ENCODE peak calls at places on chromosomes 13 and 19, in nine cellular contexts. One of them, this sample, is unnamed.

GRCh38 chr13:69565334-69565733 is 542.3 kb upstream of the ATXN8OS start:
- DNase-seq in astrocyte: peak; percentile 67
- DNase-seq in hepatocyte: peak; percentile 32
- DNase-seq in WERI-Rb-1: peak; percentile 10
- DNase-seq in thyroid gland: no peak
- DNase-seq in tibial nerve: no peak
- DNase-seq in dorsolateral prefrontal cortex: no peak
- DNase-seq in heart left ventricle: no peak
- DNase-seq in fibroblast of lung: peak; percentile 79
- DNase-seq in this sample: no peak

GRCh38 chr13:46386996-46387851 is at the start of gene RUBCNL:
- DNase-seq in tibial nerve: no peak
- DNase-seq in thyroid gland: peak; percentile 24
- DNase-seq in hepatocyte: peak; percentile 39
- DNase-seq in astrocyte: no peak
- DNase-seq in WERI-Rb-1: peak; percentile 81
- DNase-seq in dorsolateral prefrontal cortex: peak; percentile 65
- DNase-seq in fibroblast of lung: peak; percentile 30
- DNase-seq in heart left ventricle: peak; percentile 39
- DNase-seq in this sample: no peak

GRCh38 chr13:97719759-97720158 is 233.7 kb upstream of the IPO5 start:
- DNase-seq in WERI-Rb-1: no peak
- DNase-seq in fibroblast of lung: peak; percentile 5
- DNase-seq in astrocyte: no peak
- DNase-seq in heart left ventricle: no peak
- DNase-seq in hepatocyte: peak; percentile 43
- DNase-seq in thyroid gland: no peak
- DNase-seq in tibial nerve: no peak
- DNase-seq in dorsolateral prefrontal cortex: no peak
- DNase-seq in this sample: no peak

GRCh38 chr19:5719274-5719960 is 529 bp downstream of the LONP1 start:
- DNase-seq in thyroid gland: peak; percentile 28
- DNase-seq in tibial nerve: no peak
- DNase-seq in dorsolateral prefrontal cortex: no peak
- DNase-seq in astrocyte: no peak
- DNase-seq in heart left ventricle: no peak
- DNase-seq in WERI-Rb-1: peak; percentile 42
- DNase-seq in fibroblast of lung: peak; percentile 19
- DNase-seq in hepatocyte: no peak
- DNase-seq in this sample: peak; percentile 16

GRCh38 chr13:44578064-44578394 is 1.9 kb upstream of the TSC22D1 start:
- DNase-seq in thyroid gland: no peak
- DNase-seq in tibial nerve: no peak
- DNase-seq in hepatocyte: no peak
- DNase-seq in heart left ventricle: no peak
- DNase-seq in dorsolateral prefrontal cortex: no peak
- DNase-seq in fibroblast of lung: peak; percentile 42
- DNase-seq in astrocyte: no peak
- DNase-seq in WERI-Rb-1: no peak
- DNase-seq in this sample: no peak

GRCh38 chr13:108948269-108948671 is 318.9 kb downstream of the MYO16 start:
- DNase-seq in fibroblast of lung: no peak
- DNase-seq in hepatocyte: no peak
- DNase-seq in heart left ventricle: no peak
- DNase-seq in WERI-Rb-1: no peak
- DNase-seq in tibial nerve: no peak
- DNase-seq in thyroid gland: no peak
- DNase-seq in astrocyte: no peak
- DNase-seq in dorsolateral prefrontal cortex: no peak
- DNase-seq in this sample: no peak

GRCh38 chr19:8515317-8515716 is 1.4 kb upstream of the ZNF414 start:
- DNase-seq in thyroid gland: no peak
- DNase-seq in hepatocyte: no peak
- DNase-seq in dorsolateral prefrontal cortex: no peak
- DNase-seq in fibroblast of lung: no peak
- DNase-seq in heart left ventricle: no peak
- DNase-seq in tibial nerve: no peak
- DNase-seq in astrocyte: no peak
- DNase-seq in WERI-Rb-1: no peak
- DNase-seq in this sample: peak; percentile 48

GRCh38 chr13:85665286-85665685 is 133.9 kb downstream of the SLITRK6 start:
- DNase-seq in fibroblast of lung: peak; percentile 74
- DNase-seq in astrocyte: peak; percentile 65
- DNase-seq in hepatocyte: peak; percentile 8
- DNase-seq in tibial nerve: no peak
- DNase-seq in thyroid gland: no peak
- DNase-seq in dorsolateral prefrontal cortex: no peak
- DNase-seq in heart left ventricle: no peak
- DNase-seq in WERI-Rb-1: no peak
- DNase-seq in this sample: no peak

GRCh38 chr13:25135896-25136295 is 36.2 kb downstream of the AMER2 start:
- DNase-seq in astrocyte: no peak
- DNase-seq in tibial nerve: no peak
- DNase-seq in dorsolateral prefrontal cortex: no peak
- DNase-seq in thyroid gland: no peak
- DNase-seq in WERI-Rb-1: no peak
- DNase-seq in fibroblast of lung: no peak
- DNase-seq in hepatocyte: no peak
- DNase-seq in heart left ventricle: no peak
- DNase-seq in this sample: no peak

GRCh38 chr19:49861127-49861526 is 6.2 kb downstream of the PNKP start:
- DNase-seq in fibroblast of lung: no peak
- DNase-seq in astrocyte: no peak
- DNase-seq in heart left ventricle: no peak
- DNase-seq in dorsolateral prefrontal cortex: no peak
- DNase-seq in thyroid gland: peak; percentile 35
- DNase-seq in WERI-Rb-1: peak; percentile 34
- DNase-seq in tibial nerve: peak; percentile 71
- DNase-seq in hepatocyte: peak; percentile 71
- DNase-seq in this sample: no peak

GRCh38 chr13:72384879-72385278 is 342.6 kb downstream of the MZT1 start:
- DNase-seq in tibial nerve: no peak
- DNase-seq in heart left ventricle: no peak
- DNase-seq in WERI-Rb-1: no peak
- DNase-seq in astrocyte: peak; percentile 48
- DNase-seq in thyroid gland: no peak
- DNase-seq in fibroblast of lung: peak; percentile 55
- DNase-seq in dorsolateral prefrontal cortex: no peak
- DNase-seq in hepatocyte: peak; percentile 13
- DNase-seq in this sample: no peak

GRCh38 chr19:32200312-32201038 is 144.9 kb upstream of the ZNF507 start:
- DNase-seq in WERI-Rb-1: no peak
- DNase-seq in heart left ventricle: peak; percentile 19
- DNase-seq in dorsolateral prefrontal cortex: peak; percentile 58
- DNase-seq in thyroid gland: no peak
- DNase-seq in astrocyte: no peak
- DNase-seq in hepatocyte: no peak
- DNase-seq in tibial nerve: no peak
- DNase-seq in fibroblast of lung: no peak
- DNase-seq in this sample: no peak

GRCh38 chr13:33817843-33818661 is at the start of gene RFC3:
- DNase-seq in hepatocyte: peak; percentile 96
- DNase-seq in tibial nerve: peak; percentile 87
- DNase-seq in fibroblast of lung: peak; percentile 95
- DNase-seq in thyroid gland: peak; percentile 94
- DNase-seq in WERI-Rb-1: peak; percentile 94
- DNase-seq in astrocyte: peak; percentile 90
- DNase-seq in heart left ventricle: peak; percentile 94
- DNase-seq in dorsolateral prefrontal cortex: peak; percentile 91
- DNase-seq in this sample: peak; percentile 84

GRCh38 chr19:31537136-31537535 is 187.9 kb upstream of the TSHZ3 start:
- DNase-seq in astrocyte: no peak
- DNase-seq in hepatocyte: no peak
- DNase-seq in dorsolateral prefrontal cortex: no peak
- DNase-seq in thyroid gland: no peak
- DNase-seq in WERI-Rb-1: no peak
- DNase-seq in heart left ventricle: no peak
- DNase-seq in fibroblast of lung: no peak
- DNase-seq in tibial nerve: no peak
- DNase-seq in this sample: no peak

GRCh38 chr13:84684048-84684662 is 801.9 kb upstream of the SLITRK1 start:
- DNase-seq in astrocyte: no peak
- DNase-seq in hepatocyte: no peak
- DNase-seq in WERI-Rb-1: no peak
- DNase-seq in fibroblast of lung: no peak
- DNase-seq in dorsolateral prefrontal cortex: no peak
- DNase-seq in tibial nerve: no peak
- DNase-seq in thyroid gland: peak; percentile 54
- DNase-seq in heart left ventricle: peak; percentile 7
- DNase-seq in this sample: no peak

GRCh38 chr19:47691782-47692181 is 21.4 kb upstream of the EHD2 start:
- DNase-seq in dorsolateral prefrontal cortex: no peak
- DNase-seq in tibial nerve: no peak
- DNase-seq in heart left ventricle: no peak
- DNase-seq in WERI-Rb-1: no peak
- DNase-seq in astrocyte: no peak
- DNase-seq in hepatocyte: no peak
- DNase-seq in fibroblast of lung: no peak
- DNase-seq in thyroid gland: no peak
- DNase-seq in this sample: no peak

DNA sequence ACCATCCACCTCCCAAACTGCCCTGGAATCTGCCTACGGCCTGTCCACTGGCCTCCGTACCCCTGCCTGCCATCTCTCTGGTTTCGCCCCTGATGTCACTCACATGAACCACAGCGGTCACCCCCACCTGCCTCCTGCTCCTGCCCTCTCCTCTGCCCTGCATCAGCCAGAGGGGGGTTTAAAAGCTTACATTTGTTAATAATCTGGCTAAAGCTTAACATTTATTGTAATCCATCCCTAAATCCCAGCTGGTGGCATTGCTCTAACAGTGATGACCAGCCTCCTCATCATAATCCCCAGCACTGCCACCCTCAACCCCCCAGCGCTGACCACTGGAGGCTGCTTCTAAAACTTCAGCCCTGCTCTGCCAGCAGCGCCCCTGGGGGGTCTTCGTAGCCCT is 38.9 kb downstream of the DNM2 start:
- DNase-seq in tibial nerve: no peak
- DNase-seq in fibroblast of lung: no peak
- DNase-seq in heart left ventricle: no peak
- DNase-seq in hepatocyte: no peak
- DNase-seq in WERI-Rb-1: peak; percentile 84
- DNase-seq in astrocyte: no peak
- DNase-seq in dorsolateral prefrontal cortex: no peak
- DNase-seq in thyroid gland: no peak
- DNase-seq in this sample: no peak
- TF ChIP-seq CTCF in tibial nerve: no peak
- TF ChIP-seq CTCF in fibroblast of lung: no peak
- TF ChIP-seq CTCF in heart left ventricle: no peak
- TF ChIP-seq CTCF in hepatocyte: no peak
- TF ChIP-seq CTCF in WERI-Rb-1: no peak
- TF ChIP-seq CTCF in astrocyte: no peak
- TF ChIP-seq CTCF in dorsolateral prefrontal cortex: no peak
- TF ChIP-seq CTCF in thyroid gland: no peak
- TF ChIP-seq CTCF in this sample: no peak

GRCh38 chr13:112638157-112638750 is 50.3 kb upstream of the TUBGCP3 start:
- DNase-seq in WERI-Rb-1: no peak
- DNase-seq in dorsolateral prefrontal cortex: no peak
- DNase-seq in tibial nerve: no peak
- DNase-seq in heart left ventricle: no peak
- DNase-seq in hepatocyte: no peak
- DNase-seq in astrocyte: no peak
- DNase-seq in fibroblast of lung: no peak
- DNase-seq in thyroid gland: no peak
- DNase-seq in this sample: no peak
- H3K27me3 ChIP-seq in WERI-Rb-1: peaks cover 7% of the 10 kb centered on the region
- H3K27me3 ChIP-seq in dorsolateral prefrontal cortex: peaks cover 29% of the 10 kb centered on the region
- H3K27me3 ChIP-seq in tibial nerve: peaks cover 51% of the 10 kb centered on the region
- H3K27me3 ChIP-seq in heart left ventricle: peaks cover 29% of the 10 kb centered on the region
- H3K27me3 ChIP-seq in hepatocyte: peaks cover 5% of the 10 kb centered on the region
- H3K27me3 ChIP-seq in astrocyte: peaks cover 10% of the 10 kb centered on the region
- H3K27me3 ChIP-seq in fibroblast of lung: peaks cover 8% of the 10 kb centered on the region
- H3K27me3 ChIP-seq in thyroid gland: no peaks in the 10 kb centered on the region
- H3K27me3 ChIP-seq in this sample: peaks cover 3% of the 10 kb centered on the region

DNA sequence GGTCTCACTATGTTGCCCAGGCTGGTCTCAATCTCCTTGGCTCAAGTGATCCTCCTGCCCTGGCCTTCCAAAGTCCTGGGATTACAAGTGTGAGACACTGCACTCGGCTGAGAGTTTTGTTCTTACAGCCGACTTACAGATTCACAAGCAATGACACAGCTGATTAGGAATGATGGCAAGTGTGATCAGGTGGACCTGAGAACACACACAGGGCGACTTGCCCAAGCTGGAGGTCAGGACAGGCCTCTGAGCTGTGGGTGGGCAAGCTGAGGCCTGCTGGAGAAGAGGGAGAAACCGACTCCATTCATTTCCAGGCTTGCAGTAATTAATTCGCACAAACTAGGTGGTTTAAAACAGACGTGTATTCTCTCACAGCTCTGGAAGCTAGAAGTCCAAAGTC is 8.1 kb upstream of the ATG4D start:
- DNase-seq in thyroid gland: no peak
- DNase-seq in fibroblast of lung: peak; percentile 37
- DNase-seq in hepatocyte: no peak
- DNase-seq in dorsolateral prefrontal cortex: no peak
- DNase-seq in WERI-Rb-1: no peak
- DNase-seq in heart left ventricle: no peak
- DNase-seq in tibial nerve: no peak
- DNase-seq in astrocyte: no peak
- DNase-seq in this sample: no peak
- H3K27ac ChIP-seq in thyroid gland: no peak overlapping the region
- H3K27ac ChIP-seq in fibroblast of lung: no peak overlapping the region
- H3K27ac ChIP-seq in hepatocyte: no peak overlapping the region
- H3K27ac ChIP-seq in dorsolateral prefrontal cortex: no peak overlapping the region
- H3K27ac ChIP-seq in WERI-Rb-1: no peak overlapping the region
- H3K27ac ChIP-seq in heart left ventricle: no peak overlapping the region
- H3K27ac ChIP-seq in tibial nerve: no peak overlapping the region
- H3K27ac ChIP-seq in astrocyte: no peak overlapping the region
- H3K27ac ChIP-seq in this sample: no peak overlapping the region

GRCh38 chr19:40424637-40425449 is 949 bp downstream of the SERTAD1 start:
- DNase-seq in dorsolateral prefrontal cortex: no peak
- DNase-seq in heart left ventricle: no peak
- DNase-seq in hepatocyte: no peak
- DNase-seq in tibial nerve: no peak
- DNase-seq in WERI-Rb-1: no peak
- DNase-seq in thyroid gland: peak; percentile 32
- DNase-seq in fibroblast of lung: peak; percentile 23
- DNase-seq in astrocyte: no peak
- DNase-seq in this sample: no peak

GRCh38 chr19:40422428-40423226 is 3.2 kb downstream of the SERTAD1 start:
- DNase-seq in tibial nerve: no peak
- DNase-seq in astrocyte: no peak
- DNase-seq in heart left ventricle: no peak
- DNase-seq in hepatocyte: no peak
- DNase-seq in dorsolateral prefrontal cortex: no peak
- DNase-seq in thyroid gland: no peak
- DNase-seq in WERI-Rb-1: no peak
- DNase-seq in fibroblast of lung: no peak
- DNase-seq in this sample: no peak

GRCh38 chr19:40421468-40421778 is 4.4 kb downstream of the SERTAD1 start:
- DNase-seq in dorsolateral prefrontal cortex: no peak
- DNase-seq in fibroblast of lung: no peak
- DNase-seq in tibial nerve: no peak
- DNase-seq in heart left ventricle: no peak
- DNase-seq in hepatocyte: no peak
- DNase-seq in thyroid gland: no peak
- DNase-seq in WERI-Rb-1: no peak
- DNase-seq in astrocyte: no peak
- DNase-seq in this sample: no peak

GRCh38 chr19:40423938-40424337 is 1.9 kb downstream of the SERTAD1 start:
- DNase-seq in tibial nerve: no peak
- DNase-seq in heart left ventricle: no peak
- DNase-seq in astrocyte: no peak
- DNase-seq in fibroblast of lung: no peak
- DNase-seq in hepatocyte: no peak
- DNase-seq in dorsolateral prefrontal cortex: no peak
- DNase-seq in WERI-Rb-1: no peak
- DNase-seq in thyroid gland: no peak
- DNase-seq in this sample: no peak

GRCh38 chr19:40423227-40423566 is 2.6 kb downstream of the SERTAD1 start:
- DNase-seq in heart left ventricle: no peak
- DNase-seq in dorsolateral prefrontal cortex: no peak
- DNase-seq in WERI-Rb-1: no peak
- DNase-seq in fibroblast of lung: no peak
- DNase-seq in astrocyte: no peak
- DNase-seq in thyroid gland: no peak
- DNase-seq in tibial nerve: no peak
- DNase-seq in hepatocyte: no peak
- DNase-seq in this sample: no peak
- TF ChIP-seq CTCF in heart left ventricle: no peak
- TF ChIP-seq CTCF in dorsolateral prefrontal cortex: no peak
- TF ChIP-seq CTCF in WERI-Rb-1: no peak
- TF ChIP-seq CTCF in fibroblast of lung: no peak
- TF ChIP-seq CTCF in astrocyte: no peak
- TF ChIP-seq CTCF in thyroid gland: no peak
- TF ChIP-seq CTCF in tibial nerve: no peak
- TF ChIP-seq CTCF in hepatocyte: no peak
- TF ChIP-seq CTCF in this sample: no peak